ENCODE peak calls at places on chromosomes 2 and 18, in four cellular contexts. One of them, this sample, is unnamed.

GRCh38 chr2:7748717-7749415 is 831.7 kb downstream of the RNF144A start:
- DNase-seq in neuronal stem cell: no peak
- DNase-seq in renal cortical epithelial cell: no peak
- DNase-seq in stromal cell of bone marrow: no peak
- DNase-seq in this sample: no peak

GRCh38 chr18:77876319-77876865 is 626.7 kb downstream of the GALR1 start:
- DNase-seq in neuronal stem cell: no peak
- DNase-seq in renal cortical epithelial cell: no peak
- DNase-seq in stromal cell of bone marrow: no peak
- DNase-seq in this sample: no peak

GRCh38 chr2:207225773-207226172 is 60.0 kb upstream of the KLF7 start:
- DNase-seq in neuronal stem cell: no peak
- DNase-seq in renal cortical epithelial cell: no peak
- DNase-seq in stromal cell of bone marrow: no peak
- DNase-seq in this sample: no peak

GRCh38 chr2:121330921-121331320 is 45.9 kb upstream of the TFCP2L1 start:
- DNase-seq in renal cortical epithelial cell: no peak
- DNase-seq in neuronal stem cell: no peak
- DNase-seq in stromal cell of bone marrow: no peak
- DNase-seq in this sample: no peak

GRCh38 chr18:11948852-11949523 is 32.3 kb upstream of the IMPA2 start:
- DNase-seq in stromal cell of bone marrow: no peak
- DNase-seq in renal cortical epithelial cell: no peak
- DNase-seq in neuronal stem cell: no peak
- DNase-seq in this sample: no peak

GRCh38 chr2:95314964-95315611 is 17.9 kb downstream of the KCNIP3 start:
- DNase-seq in neuronal stem cell: peak; percentile 29
- DNase-seq in stromal cell of bone marrow: no peak
- DNase-seq in renal cortical epithelial cell: peak; percentile 67
- DNase-seq in this sample: no peak

GRCh38 chr18:13369756-13370510 is 151.4 kb downstream of the LDLRAD4 start:
- DNase-seq in renal cortical epithelial cell: peak; percentile 87
- DNase-seq in neuronal stem cell: no peak
- DNase-seq in stromal cell of bone marrow: no peak
- DNase-seq in this sample: no peak

GRCh38 chr2:216590780-216591179 is 42.4 kb upstream of the IGFBP2 start:
- DNase-seq in renal cortical epithelial cell: no peak
- DNase-seq in stromal cell of bone marrow: no peak
- DNase-seq in neuronal stem cell: no peak
- DNase-seq in this sample: no peak

GRCh38 chr2:24855022-24855622 is 61.9 kb downstream of the CENPO start:
- DNase-seq in neuronal stem cell: no peak
- DNase-seq in stromal cell of bone marrow: no peak
- DNase-seq in renal cortical epithelial cell: no peak
- DNase-seq in this sample: no peak

GRCh38 chr2:180695570-180695969 is 284.8 kb upstream of the UBE2E3 start:
- DNase-seq in neuronal stem cell: no peak
- DNase-seq in renal cortical epithelial cell: no peak
- DNase-seq in stromal cell of bone marrow: no peak
- DNase-seq in this sample: no peak

GRCh38 chr2:3326182-3326537 is 51.5 kb downstream of the EIPR1 start:
- DNase-seq in neuronal stem cell: no peak
- DNase-seq in renal cortical epithelial cell: no peak
- DNase-seq in stromal cell of bone marrow: no peak
- DNase-seq in this sample: no peak

GRCh38 chr2:105376010-105376409 is 22.8 kb downstream of the FHL2 start:
- DNase-seq in stromal cell of bone marrow: no peak
- DNase-seq in neuronal stem cell: no peak
- DNase-seq in renal cortical epithelial cell: no peak
- DNase-seq in this sample: no peak

GRCh38 chr18:22342625-22343024 is 75.1 kb downstream of the CTAGE1 start:
- DNase-seq in neuronal stem cell: no peak
- DNase-seq in renal cortical epithelial cell: peak; percentile 36
- DNase-seq in stromal cell of bone marrow: peak; percentile 28
- DNase-seq in this sample: peak; percentile 45

GRCh38 chr2:56770490-56770889 is 586.7 kb downstream of the CCDC85A start:
- DNase-seq in stromal cell of bone marrow: peak; percentile 5
- DNase-seq in renal cortical epithelial cell: no peak
- DNase-seq in neuronal stem cell: no peak
- DNase-seq in this sample: peak; percentile 1

GRCh38 chr2:223457301-223457700 is 144.9 kb downstream of the SCG2 start:
- DNase-seq in stromal cell of bone marrow: no peak
- DNase-seq in renal cortical epithelial cell: no peak
- DNase-seq in neuronal stem cell: no peak
- DNase-seq in this sample: no peak

GRCh38 chr2:219296142-219296541 is 13.1 kb downstream of the PTPRN start:
- DNase-seq in neuronal stem cell: no peak
- DNase-seq in stromal cell of bone marrow: no peak
- DNase-seq in renal cortical epithelial cell: no peak
- DNase-seq in this sample: no peak

GRCh38 chr18:63101811-63102210 is 217.8 kb downstream of the BCL2 start:
- DNase-seq in renal cortical epithelial cell: no peak
- DNase-seq in neuronal stem cell: no peak
- DNase-seq in stromal cell of bone marrow: no peak
- DNase-seq in this sample: no peak

GRCh38 chr2:184562532-184562931 is 35.8 kb upstream of the ZNF804A start:
- DNase-seq in neuronal stem cell: no peak
- DNase-seq in renal cortical epithelial cell: peak; percentile 45
- DNase-seq in stromal cell of bone marrow: peak; percentile 5
- DNase-seq in this sample: no peak

GRCh38 chr18:3663870-3664512 is 214.0 kb downstream of the TGIF1 start:
- DNase-seq in renal cortical epithelial cell: no peak
- DNase-seq in stromal cell of bone marrow: no peak
- DNase-seq in neuronal stem cell: no peak
- DNase-seq in this sample: no peak

GRCh38 chr2:48043301-48043700 is 137.0 kb upstream of the FBXO11 start:
- DNase-seq in neuronal stem cell: no peak
- DNase-seq in stromal cell of bone marrow: no peak
- DNase-seq in renal cortical epithelial cell: no peak
- DNase-seq in this sample: no peak

GRCh38 chr2:37570773-37571570 is 100.5 kb downstream of the CDC42EP3 start:
- DNase-seq in stromal cell of bone marrow: peak; percentile 91
- DNase-seq in renal cortical epithelial cell: peak; percentile 83
- DNase-seq in neuronal stem cell: no peak
- DNase-seq in this sample: no peak

GRCh38 chr2:156728328-156728727 is 292.1 kb downstream of the GPD2 start:
- DNase-seq in renal cortical epithelial cell: no peak
- DNase-seq in stromal cell of bone marrow: no peak
- DNase-seq in neuronal stem cell: no peak
- DNase-seq in this sample: no peak

GRCh38 chr2:56133441-56133840 is 50.3 kb upstream of the CCDC85A start:
- DNase-seq in neuronal stem cell: no peak
- DNase-seq in renal cortical epithelial cell: peak; percentile 8
- DNase-seq in stromal cell of bone marrow: no peak
- DNase-seq in this sample: no peak

GRCh38 chr2:118059919-118060478 is 28.3 kb upstream of the INSIG2 start:
- DNase-seq in neuronal stem cell: no peak
- DNase-seq in renal cortical epithelial cell: peak; percentile 97
- DNase-seq in stromal cell of bone marrow: peak; percentile 99
- DNase-seq in this sample: peak; percentile 98

GRCh38 chr2:189366349-189366748 is 74.9 kb upstream of the WDR75 start:
- DNase-seq in stromal cell of bone marrow: no peak
- DNase-seq in renal cortical epithelial cell: no peak
- DNase-seq in neuronal stem cell: no peak
- DNase-seq in this sample: no peak

GRCh38 chr2:181036848-181037603 is 56.6 kb downstream of the UBE2E3 start:
- DNase-seq in neuronal stem cell: no peak
- DNase-seq in stromal cell of bone marrow: peak; percentile 33
- DNase-seq in renal cortical epithelial cell: peak; percentile 51
- DNase-seq in this sample: peak; percentile 35

GRCh38 chr2:75561566-75562512 is 1.1 kb upstream of the EVA1A start:
- DNase-seq in neuronal stem cell: no peak
- DNase-seq in stromal cell of bone marrow: no peak
- DNase-seq in renal cortical epithelial cell: peak; percentile 43
- DNase-seq in this sample: no peak

GRCh38 chr2:3536682-3537632 is 17.6 kb upstream of the ADI1 start:
- DNase-seq in neuronal stem cell: no peak
- DNase-seq in renal cortical epithelial cell: peak; percentile 37
- DNase-seq in stromal cell of bone marrow: no peak
- DNase-seq in this sample: no peak

GRCh38 chr2:145957929-145958328 is 1438.0 kb upstream of the ZEB2 start:
- DNase-seq in renal cortical epithelial cell: no peak
- DNase-seq in neuronal stem cell: no peak
- DNase-seq in stromal cell of bone marrow: no peak
- DNase-seq in this sample: no peak

GRCh38 chr2:198615972-198616371 is 811.6 kb downstream of the PLCL1 start:
- DNase-seq in renal cortical epithelial cell: peak; percentile 61
- DNase-seq in stromal cell of bone marrow: no peak
- DNase-seq in neuronal stem cell: no peak
- DNase-seq in this sample: peak; percentile 11

GRCh38 chr18:23158884-23159820 is 23.9 kb downstream of the CABLES1 start:
- DNase-seq in renal cortical epithelial cell: peak; percentile 65
- DNase-seq in neuronal stem cell: no peak
- DNase-seq in stromal cell of bone marrow: no peak
- DNase-seq in this sample: no peak

GRCh38 chr2:109333414-109334194 is 204.6 kb downstream of the SH3RF3 start:
- DNase-seq in neuronal stem cell: no peak
- DNase-seq in stromal cell of bone marrow: no peak
- DNase-seq in renal cortical epithelial cell: no peak
- DNase-seq in this sample: no peak

GRCh38 chr2:26018184-26018716 is 15.6 kb upstream of the RAB10 start:
- DNase-seq in stromal cell of bone marrow: peak; percentile 89
- DNase-seq in neuronal stem cell: no peak
- DNase-seq in renal cortical epithelial cell: peak; percentile 95
- DNase-seq in this sample: no peak

GRCh38 chr18:46715062-46715461 is 41.8 kb downstream of the ST8SIA5 start:
- DNase-seq in neuronal stem cell: no peak
- DNase-seq in stromal cell of bone marrow: no peak
- DNase-seq in renal cortical epithelial cell: no peak
- DNase-seq in this sample: no peak

GRCh38 chr18:38551881-38552280 is 986.3 kb upstream of the CELF4 start:
- DNase-seq in renal cortical epithelial cell: no peak
- DNase-seq in stromal cell of bone marrow: no peak
- DNase-seq in neuronal stem cell: no peak
- DNase-seq in this sample: no peak

This sample was measured in AG09309.